ENCODE peak calls at places on chromosomes 4 and X, in eight cellular contexts. One of them, this sample, is unnamed.

GRCh38 chrX:44462851-44463250 is 79.8 kb downstream of the FUNDC1 start:
- DNase-seq in HEK293T: no peak
- DNase-seq in lung microvascular endothelial cell: peak; percentile 29
- DNase-seq in suprapubic skin: no peak
- DNase-seq in fibroblast of pulmonary artery: peak; percentile 15
- DNase-seq in ureter: no peak
- DNase-seq in NCI-H2029: peak; percentile 25
- DNase-seq in activated naive CD8-positive, alpha-beta T cell treated with anti-CD3 and anti-CD28 coated beads for 36 hours: no peak
- DNase-seq in this sample: no peak

GRCh38 chrX:45781901-45782553 is 581.4 kb upstream of the DIPK2B start:
- DNase-seq in HEK293T: peak; percentile 34
- DNase-seq in lung microvascular endothelial cell: peak; percentile 67
- DNase-seq in suprapubic skin: no peak
- DNase-seq in fibroblast of pulmonary artery: peak; percentile 72
- DNase-seq in ureter: no peak
- DNase-seq in NCI-H2029: no peak
- DNase-seq in activated naive CD8-positive, alpha-beta T cell treated with anti-CD3 and anti-CD28 coated beads for 36 hours: no peak
- DNase-seq in this sample: no peak

GRCh38 chr4:83561381-83561780 is 25.5 kb downstream of the GPAT3 start:
- DNase-seq in HEK293T: no peak
- DNase-seq in lung microvascular endothelial cell: peak; percentile 27
- DNase-seq in suprapubic skin: no peak
- DNase-seq in fibroblast of pulmonary artery: peak; percentile 52
- DNase-seq in ureter: no peak
- DNase-seq in NCI-H2029: peak; percentile 5
- DNase-seq in activated naive CD8-positive, alpha-beta T cell treated with anti-CD3 and anti-CD28 coated beads for 36 hours: no peak
- DNase-seq in this sample: no peak

GRCh38 chr4:41385486-41385885 is 128.8 kb downstream of the UCHL1 start:
- DNase-seq in HEK293T: no peak
- DNase-seq in lung microvascular endothelial cell: peak; percentile 47
- DNase-seq in suprapubic skin: no peak
- DNase-seq in fibroblast of pulmonary artery: no peak
- DNase-seq in ureter: no peak
- DNase-seq in NCI-H2029: no peak
- DNase-seq in activated naive CD8-positive, alpha-beta T cell treated with anti-CD3 and anti-CD28 coated beads for 36 hours: no peak
- DNase-seq in this sample: no peak

GRCh38 chr4:46977245-46977644 is 16.1 kb downstream of the GABRA4 start:
- DNase-seq in HEK293T: no peak
- DNase-seq in lung microvascular endothelial cell: no peak
- DNase-seq in suprapubic skin: no peak
- DNase-seq in fibroblast of pulmonary artery: no peak
- DNase-seq in ureter: no peak
- DNase-seq in NCI-H2029: no peak
- DNase-seq in activated naive CD8-positive, alpha-beta T cell treated with anti-CD3 and anti-CD28 coated beads for 36 hours: no peak
- DNase-seq in this sample: no peak

GRCh38 chrX:144946696-144947095 is 300.6 kb upstream of the SPANXN1 start:
- DNase-seq in HEK293T: no peak
- DNase-seq in lung microvascular endothelial cell: no peak
- DNase-seq in suprapubic skin: no peak
- DNase-seq in fibroblast of pulmonary artery: peak; percentile 1
- DNase-seq in ureter: no peak
- DNase-seq in NCI-H2029: no peak
- DNase-seq in activated naive CD8-positive, alpha-beta T cell treated with anti-CD3 and anti-CD28 coated beads for 36 hours: no peak
- DNase-seq in this sample: no peak

GRCh38 chr4:148173397-148174017 is 268.7 kb downstream of the NR3C2 start:
- DNase-seq in HEK293T: no peak
- DNase-seq in lung microvascular endothelial cell: peak; percentile 5
- DNase-seq in suprapubic skin: no peak
- DNase-seq in fibroblast of pulmonary artery: no peak
- DNase-seq in ureter: no peak
- DNase-seq in NCI-H2029: no peak
- DNase-seq in activated naive CD8-positive, alpha-beta T cell treated with anti-CD3 and anti-CD28 coated beads for 36 hours: no peak
- DNase-seq in this sample: no peak

GRCh38 chrX:134452591-134452990 is 7.4 kb upstream of the HPRT1 start:
- DNase-seq in HEK293T: no peak
- DNase-seq in lung microvascular endothelial cell: no peak
- DNase-seq in suprapubic skin: no peak
- DNase-seq in fibroblast of pulmonary artery: no peak
- DNase-seq in ureter: no peak
- DNase-seq in NCI-H2029: no peak
- DNase-seq in activated naive CD8-positive, alpha-beta T cell treated with anti-CD3 and anti-CD28 coated beads for 36 hours: no peak
- DNase-seq in this sample: no peak

GRCh38 chr4:122635205-122635604 is 14.3 kb upstream of the IL21 start:
- DNase-seq in HEK293T: no peak
- DNase-seq in lung microvascular endothelial cell: peak; percentile 56
- DNase-seq in suprapubic skin: no peak
- DNase-seq in fibroblast of pulmonary artery: peak; percentile 1
- DNase-seq in ureter: no peak
- DNase-seq in NCI-H2029: no peak
- DNase-seq in activated naive CD8-positive, alpha-beta T cell treated with anti-CD3 and anti-CD28 coated beads for 36 hours: no peak
- DNase-seq in this sample: no peak

GRCh38 chr4:28518781-28519180 is 1658.1 kb downstream of the STIM2 start:
- DNase-seq in HEK293T: no peak
- DNase-seq in lung microvascular endothelial cell: no peak
- DNase-seq in suprapubic skin: no peak
- DNase-seq in fibroblast of pulmonary artery: peak; percentile 14
- DNase-seq in ureter: no peak
- DNase-seq in NCI-H2029: no peak
- DNase-seq in activated naive CD8-positive, alpha-beta T cell treated with anti-CD3 and anti-CD28 coated beads for 36 hours: no peak
- DNase-seq in this sample: no peak

GRCh38 chrX:103183912-103184311 is 31.0 kb upstream of the BEX4 start:
- DNase-seq in HEK293T: no peak
- DNase-seq in lung microvascular endothelial cell: no peak
- DNase-seq in suprapubic skin: no peak
- DNase-seq in fibroblast of pulmonary artery: no peak
- DNase-seq in ureter: no peak
- DNase-seq in NCI-H2029: no peak
- DNase-seq in activated naive CD8-positive, alpha-beta T cell treated with anti-CD3 and anti-CD28 coated beads for 36 hours: no peak
- DNase-seq in this sample: no peak

GRCh38 chrX:137194164-137194563 is 160.4 kb upstream of the GPR101 start:
- DNase-seq in HEK293T: peak; percentile 70
- DNase-seq in lung microvascular endothelial cell: peak; percentile 55
- DNase-seq in suprapubic skin: no peak
- DNase-seq in fibroblast of pulmonary artery: peak; percentile 21
- DNase-seq in ureter: no peak
- DNase-seq in NCI-H2029: no peak
- DNase-seq in activated naive CD8-positive, alpha-beta T cell treated with anti-CD3 and anti-CD28 coated beads for 36 hours: peak; percentile 4
- DNase-seq in this sample: no peak

GRCh38 chrX:131728295-131729145 is 184.6 kb downstream of the OR13H1 start:
- DNase-seq in HEK293T: peak; percentile 58
- DNase-seq in lung microvascular endothelial cell: peak; percentile 65
- DNase-seq in suprapubic skin: no peak
- DNase-seq in fibroblast of pulmonary artery: no peak
- DNase-seq in ureter: peak; percentile 90
- DNase-seq in NCI-H2029: no peak
- DNase-seq in activated naive CD8-positive, alpha-beta T cell treated with anti-CD3 and anti-CD28 coated beads for 36 hours: no peak
- DNase-seq in this sample: no peak

GRCh38 chr4:2248044-2248780 is 6.3 kb upstream of the HAUS3 start:
- DNase-seq in HEK293T: no peak
- DNase-seq in lung microvascular endothelial cell: no peak
- DNase-seq in suprapubic skin: peak; percentile 72
- DNase-seq in fibroblast of pulmonary artery: no peak
- DNase-seq in ureter: no peak
- DNase-seq in NCI-H2029: no peak
- DNase-seq in activated naive CD8-positive, alpha-beta T cell treated with anti-CD3 and anti-CD28 coated beads for 36 hours: no peak
- DNase-seq in this sample: peak; percentile 7

GRCh38 chr4:94791701-94792100 is 33.9 kb downstream of the BMPR1B start:
- DNase-seq in HEK293T: no peak
- DNase-seq in lung microvascular endothelial cell: no peak
- DNase-seq in suprapubic skin: no peak
- DNase-seq in fibroblast of pulmonary artery: no peak
- DNase-seq in ureter: no peak
- DNase-seq in NCI-H2029: no peak
- DNase-seq in activated naive CD8-positive, alpha-beta T cell treated with anti-CD3 and anti-CD28 coated beads for 36 hours: no peak
- DNase-seq in this sample: no peak

GRCh38 chr4:22897520-22898108 is 204.9 kb downstream of the GBA3 start:
- DNase-seq in HEK293T: peak; percentile 20
- DNase-seq in lung microvascular endothelial cell: peak; percentile 20
- DNase-seq in suprapubic skin: no peak
- DNase-seq in fibroblast of pulmonary artery: peak; percentile 43
- DNase-seq in ureter: no peak
- DNase-seq in NCI-H2029: no peak
- DNase-seq in activated naive CD8-positive, alpha-beta T cell treated with anti-CD3 and anti-CD28 coated beads for 36 hours: peak; percentile 1
- DNase-seq in this sample: no peak

GRCh38 chr4:94595880-94596483 is 144.2 kb downstream of the PDLIM5 start:
- DNase-seq in HEK293T: peak; percentile 28
- DNase-seq in lung microvascular endothelial cell: peak; percentile 67
- DNase-seq in suprapubic skin: no peak
- DNase-seq in fibroblast of pulmonary artery: peak; percentile 82
- DNase-seq in ureter: no peak
- DNase-seq in NCI-H2029: peak; percentile 26
- DNase-seq in activated naive CD8-positive, alpha-beta T cell treated with anti-CD3 and anti-CD28 coated beads for 36 hours: no peak
- DNase-seq in this sample: no peak

GRCh38 chr4:147513051-147513450 is 32.2 kb downstream of the EDNRA start:
- DNase-seq in HEK293T: no peak
- DNase-seq in lung microvascular endothelial cell: peak; percentile 34
- DNase-seq in suprapubic skin: no peak
- DNase-seq in fibroblast of pulmonary artery: no peak
- DNase-seq in ureter: no peak
- DNase-seq in NCI-H2029: no peak
- DNase-seq in activated naive CD8-positive, alpha-beta T cell treated with anti-CD3 and anti-CD28 coated beads for 36 hours: no peak
- DNase-seq in this sample: no peak

GRCh38 chr4:74114234-74114633 is 15.2 kb upstream of the CXCL2 start:
- DNase-seq in HEK293T: no peak
- DNase-seq in lung microvascular endothelial cell: peak; percentile 73
- DNase-seq in suprapubic skin: no peak
- DNase-seq in fibroblast of pulmonary artery: peak; percentile 70
- DNase-seq in ureter: no peak
- DNase-seq in NCI-H2029: no peak
- DNase-seq in activated naive CD8-positive, alpha-beta T cell treated with anti-CD3 and anti-CD28 coated beads for 36 hours: no peak
- DNase-seq in this sample: no peak